ENCODE peak calls at places on chromosomes 7 and 10, in five cellular contexts. One of them, this sample, is unnamed.

GRCh38 chr7:129721139-129721538 is 109.6 kb downstream of the NRF1 start:
- DNase-seq in adipocyte: peak
- DNase-seq in cardiac fibroblast: peak
- DNase-seq in fibroblast of mammary gland: no peak
- DNase-seq in stimulated activated CD8-positive, alpha-beta memory T cell treated with anti-CD3 and anti-CD28 coated beads, Interleukin-4, amount 100 ng/mL, for 24 hours: no peak
- DNase-seq in this sample: peak

GRCh38 chr7:95396136-95397032 is at the start of gene PON3:
- DNase-seq in adipocyte: no peak
- DNase-seq in cardiac fibroblast: peak
- DNase-seq in fibroblast of mammary gland: no peak
- DNase-seq in stimulated activated CD8-positive, alpha-beta memory T cell treated with anti-CD3 and anti-CD28 coated beads, Interleukin-4, amount 100 ng/mL, for 24 hours: no peak
- DNase-seq in this sample: no peak

GRCh38 chr7:91383186-91383585 is 119.0 kb downstream of the FZD1 start:
- DNase-seq in adipocyte: peak
- DNase-seq in cardiac fibroblast: peak
- DNase-seq in fibroblast of mammary gland: peak
- DNase-seq in stimulated activated CD8-positive, alpha-beta memory T cell treated with anti-CD3 and anti-CD28 coated beads, Interleukin-4, amount 100 ng/mL, for 24 hours: no peak
- DNase-seq in this sample: peak

GRCh38 chr10:117509573-117509972 is 33.0 kb upstream of the EMX2 start:
- DNase-seq in adipocyte: no peak
- DNase-seq in cardiac fibroblast: no peak
- DNase-seq in fibroblast of mammary gland: no peak
- DNase-seq in stimulated activated CD8-positive, alpha-beta memory T cell treated with anti-CD3 and anti-CD28 coated beads, Interleukin-4, amount 100 ng/mL, for 24 hours: no peak
- DNase-seq in this sample: no peak

GRCh38 chr10:11757452-11757819 is 15.3 kb downstream of the ECHDC3 start:
- DNase-seq in adipocyte: peak
- DNase-seq in cardiac fibroblast: peak
- DNase-seq in fibroblast of mammary gland: peak
- DNase-seq in stimulated activated CD8-positive, alpha-beta memory T cell treated with anti-CD3 and anti-CD28 coated beads, Interleukin-4, amount 100 ng/mL, for 24 hours: no peak
- DNase-seq in this sample: peak

GRCh38 chr10:90598513-90598912 is 259.3 kb downstream of the HTR7 start:
- DNase-seq in adipocyte: no peak
- DNase-seq in cardiac fibroblast: no peak
- DNase-seq in fibroblast of mammary gland: no peak
- DNase-seq in stimulated activated CD8-positive, alpha-beta memory T cell treated with anti-CD3 and anti-CD28 coated beads, Interleukin-4, amount 100 ng/mL, for 24 hours: no peak
- DNase-seq in this sample: no peak

GRCh38 chr7:100867040-100867795 is at the start of gene TRIP6:
- DNase-seq in adipocyte: peak
- DNase-seq in cardiac fibroblast: peak
- DNase-seq in fibroblast of mammary gland: peak
- DNase-seq in stimulated activated CD8-positive, alpha-beta memory T cell treated with anti-CD3 and anti-CD28 coated beads, Interleukin-4, amount 100 ng/mL, for 24 hours: peak
- DNase-seq in this sample: peak

GRCh38 chr7:128389085-128389814 is 20.5 kb downstream of the IMPDH1 start:
- DNase-seq in adipocyte: no peak
- DNase-seq in cardiac fibroblast: no peak
- DNase-seq in fibroblast of mammary gland: no peak
- DNase-seq in stimulated activated CD8-positive, alpha-beta memory T cell treated with anti-CD3 and anti-CD28 coated beads, Interleukin-4, amount 100 ng/mL, for 24 hours: no peak
- DNase-seq in this sample: no peak

GRCh38 chr10:132827861-132828539 is 42.1 kb upstream of the NKX6-2 start:
- DNase-seq in adipocyte: no peak
- DNase-seq in cardiac fibroblast: no peak
- DNase-seq in fibroblast of mammary gland: no peak
- DNase-seq in stimulated activated CD8-positive, alpha-beta memory T cell treated with anti-CD3 and anti-CD28 coated beads, Interleukin-4, amount 100 ng/mL, for 24 hours: no peak
- DNase-seq in this sample: no peak

GRCh38 chr10:27285093-27285492 is 44.5 kb upstream of the ACBD5 start:
- DNase-seq in adipocyte: peak
- DNase-seq in cardiac fibroblast: peak
- DNase-seq in fibroblast of mammary gland: peak
- DNase-seq in stimulated activated CD8-positive, alpha-beta memory T cell treated with anti-CD3 and anti-CD28 coated beads, Interleukin-4, amount 100 ng/mL, for 24 hours: no peak
- DNase-seq in this sample: peak

GRCh38 chr7:2495402-2496309 is 19.5 kb upstream of the GRIFIN start:
- DNase-seq in adipocyte: no peak
- DNase-seq in cardiac fibroblast: no peak
- DNase-seq in fibroblast of mammary gland: no peak
- DNase-seq in stimulated activated CD8-positive, alpha-beta memory T cell treated with anti-CD3 and anti-CD28 coated beads, Interleukin-4, amount 100 ng/mL, for 24 hours: no peak
- DNase-seq in this sample: no peak

GRCh38 chr7:85165263-85165662 is 21.6 kb downstream of the SEMA3D start:
- DNase-seq in adipocyte: no peak
- DNase-seq in cardiac fibroblast: no peak
- DNase-seq in fibroblast of mammary gland: no peak
- DNase-seq in stimulated activated CD8-positive, alpha-beta memory T cell treated with anti-CD3 and anti-CD28 coated beads, Interleukin-4, amount 100 ng/mL, for 24 hours: no peak
- DNase-seq in this sample: no peak

GRCh38 chr7:91772100-91772794 is 108.3 kb downstream of the MTERF1 start:
- DNase-seq in adipocyte: no peak
- DNase-seq in cardiac fibroblast: peak
- DNase-seq in fibroblast of mammary gland: no peak
- DNase-seq in stimulated activated CD8-positive, alpha-beta memory T cell treated with anti-CD3 and anti-CD28 coated beads, Interleukin-4, amount 100 ng/mL, for 24 hours: no peak
- DNase-seq in this sample: no peak

GRCh38 chr10:68043030-68043429 is 32.1 kb downstream of the HERC4 start:
- DNase-seq in adipocyte: peak
- DNase-seq in cardiac fibroblast: peak
- DNase-seq in fibroblast of mammary gland: peak
- DNase-seq in stimulated activated CD8-positive, alpha-beta memory T cell treated with anti-CD3 and anti-CD28 coated beads, Interleukin-4, amount 100 ng/mL, for 24 hours: no peak
- DNase-seq in this sample: peak

GRCh38 chr10:95865814-95866447 is 41.8 kb upstream of the CC2D2B start:
- DNase-seq in adipocyte: no peak
- DNase-seq in cardiac fibroblast: no peak
- DNase-seq in fibroblast of mammary gland: no peak
- DNase-seq in stimulated activated CD8-positive, alpha-beta memory T cell treated with anti-CD3 and anti-CD28 coated beads, Interleukin-4, amount 100 ng/mL, for 24 hours: no peak
- DNase-seq in this sample: no peak

GRCh38 chr10:79445217-79445707 is at the start of gene ZCCHC24:
- DNase-seq in adipocyte: no peak
- DNase-seq in cardiac fibroblast: no peak
- DNase-seq in fibroblast of mammary gland: no peak
- DNase-seq in stimulated activated CD8-positive, alpha-beta memory T cell treated with anti-CD3 and anti-CD28 coated beads, Interleukin-4, amount 100 ng/mL, for 24 hours: no peak
- DNase-seq in this sample: no peak

GRCh38 chr7:114973147-114973546 is 51.3 kb downstream of the MDFIC start:
- DNase-seq in adipocyte: peak
- DNase-seq in cardiac fibroblast: peak
- DNase-seq in fibroblast of mammary gland: peak
- DNase-seq in stimulated activated CD8-positive, alpha-beta memory T cell treated with anti-CD3 and anti-CD28 coated beads, Interleukin-4, amount 100 ng/mL, for 24 hours: no peak
- DNase-seq in this sample: peak

GRCh38 chr7:118000480-118001202 is 127.4 kb upstream of the CTTNBP2 start:
- DNase-seq in adipocyte: no peak
- DNase-seq in cardiac fibroblast: no peak
- DNase-seq in fibroblast of mammary gland: no peak
- DNase-seq in stimulated activated CD8-positive, alpha-beta memory T cell treated with anti-CD3 and anti-CD28 coated beads, Interleukin-4, amount 100 ng/mL, for 24 hours: no peak
- DNase-seq in this sample: no peak

GRCh38 chr10:96642973-96643372 is 56.2 kb upstream of the TM9SF3 start:
- DNase-seq in adipocyte: peak
- DNase-seq in cardiac fibroblast: peak
- DNase-seq in fibroblast of mammary gland: peak
- DNase-seq in stimulated activated CD8-positive, alpha-beta memory T cell treated with anti-CD3 and anti-CD28 coated beads, Interleukin-4, amount 100 ng/mL, for 24 hours: peak
- DNase-seq in this sample: peak

GRCh38 chr7:18116661-18117060 is 89.0 kb upstream of the PRPS1L1 start:
- DNase-seq in adipocyte: no peak
- DNase-seq in cardiac fibroblast: no peak
- DNase-seq in fibroblast of mammary gland: no peak
- DNase-seq in stimulated activated CD8-positive, alpha-beta memory T cell treated with anti-CD3 and anti-CD28 coated beads, Interleukin-4, amount 100 ng/mL, for 24 hours: no peak
- DNase-seq in this sample: peak

GRCh38 chr7:2198206-2198605 is 34.5 kb downstream of the MAD1L1 start:
- DNase-seq in adipocyte: no peak
- DNase-seq in cardiac fibroblast: no peak
- DNase-seq in fibroblast of mammary gland: no peak
- DNase-seq in stimulated activated CD8-positive, alpha-beta memory T cell treated with anti-CD3 and anti-CD28 coated beads, Interleukin-4, amount 100 ng/mL, for 24 hours: no peak
- DNase-seq in this sample: no peak

GRCh38 chr10:63204667-63205391 is 71.7 kb downstream of the NRBF2 start:
- DNase-seq in adipocyte: no peak
- DNase-seq in cardiac fibroblast: no peak
- DNase-seq in fibroblast of mammary gland: no peak
- DNase-seq in stimulated activated CD8-positive, alpha-beta memory T cell treated with anti-CD3 and anti-CD28 coated beads, Interleukin-4, amount 100 ng/mL, for 24 hours: no peak
- DNase-seq in this sample: no peak

GRCh38 chr7:45973725-45974532 is 52.9 kb upstream of the IGFBP3 start:
- DNase-seq in adipocyte: no peak
- DNase-seq in cardiac fibroblast: no peak
- DNase-seq in fibroblast of mammary gland: no peak
- DNase-seq in stimulated activated CD8-positive, alpha-beta memory T cell treated with anti-CD3 and anti-CD28 coated beads, Interleukin-4, amount 100 ng/mL, for 24 hours: no peak
- DNase-seq in this sample: peak

GRCh38 chr10:97426776-97427570 is 982 bp downstream of the PGAM1 start:
- DNase-seq in adipocyte: peak
- DNase-seq in cardiac fibroblast: peak
- DNase-seq in fibroblast of mammary gland: no peak
- DNase-seq in stimulated activated CD8-positive, alpha-beta memory T cell treated with anti-CD3 and anti-CD28 coated beads, Interleukin-4, amount 100 ng/mL, for 24 hours: no peak
- DNase-seq in this sample: peak

GRCh38 chr7:137820677-137821420 is 25.9 kb downstream of the DGKI start:
- DNase-seq in adipocyte: peak
- DNase-seq in cardiac fibroblast: peak
- DNase-seq in fibroblast of mammary gland: peak
- DNase-seq in stimulated activated CD8-positive, alpha-beta memory T cell treated with anti-CD3 and anti-CD28 coated beads, Interleukin-4, amount 100 ng/mL, for 24 hours: no peak
- DNase-seq in this sample: peak

GRCh38 chr7:102251531-102252372 is 34.9 kb upstream of the SH2B2 start:
- DNase-seq in adipocyte: no peak
- DNase-seq in cardiac fibroblast: no peak
- DNase-seq in fibroblast of mammary gland: no peak
- DNase-seq in stimulated activated CD8-positive, alpha-beta memory T cell treated with anti-CD3 and anti-CD28 coated beads, Interleukin-4, amount 100 ng/mL, for 24 hours: no peak
- DNase-seq in this sample: no peak